ENCODE peak calls at places on chromosome 21, in nine cellular contexts. A is ovary, E is HepG2, G is A549, H is SK-N-SH, T is transverse colon, C is sigmoid colon, S is H1, L is GM12878. F is an unnamed sample.

GRCh38 chr21:38948377-38948776 is 142.6 kb downstream of the ETS2 start:
- DNase-seq in H (no peak), S (no peak), C (no peak), L (no peak), A (no peak), G (no peak), E (no peak), T (no peak), F (no peak)

GRCh38 chr21:21007606-21008005 is 9.4 kb downstream of the NCAM2 start:
- DNase-seq in H (no peak), C (no peak), A (no peak), T (no peak), E (no peak), L (no peak), G (no peak), S (no peak), F (no peak)

GRCh38 chr21:21030311-21030710 is 32.1 kb downstream of the NCAM2 start:
- DNase-seq in S (no peak), E (no peak), C (no peak), H (no peak), A (no peak), T (no peak), G (no peak), L (no peak), F (no peak)

GRCh38 chr21:41199588-41199987 is 31.6 kb downstream of the BACE2 start:
- DNase-seq in H (no peak), T (no peak), G (no peak), A (no peak), L (no peak), S (no peak), C (no peak), E (no peak), F (no peak)

GRCh38 chr21:26826801-26827200 is 18.4 kb downstream of the ADAMTS1 start:
- DNase-seq in G (no peak), S (no peak), E (no peak), A (no peak), H (no peak), C (no peak), L (no peak), T (no peak), F (no peak)

GRCh38 chr21:29005696-29006095 is 13.0 kb upstream of the LTN1 start:
- DNase-seq in L (no peak), A (no peak), C (no peak), S (no peak), H (no peak), E (no peak), T (no peak), G (no peak), F (no peak)

GRCh38 chr21:23524685-23525084 is 2082.6 kb downstream of the MRPL39 start:
- DNase-seq in E (no peak), T (no peak), L (no peak), G (no peak), H (no peak), C (no peak), S (no peak), A (no peak), F (no peak)

GRCh38 chr21:34843562-34843961 is 174.8 kb downstream of the CLIC6 start:
- DNase-seq in E (no peak), G (no peak), L (no peak), H (no peak), S (no peak), A (no peak), T (no peak), C (no peak), F (peak; percentile 32)

GRCh38 chr21:35664683-35665082 is 395.6 kb downstream of the SETD4 start:
- DNase-seq in S (no peak), E (peak; percentile 3), C (no peak), H (no peak), L (peak; percentile 11), A (no peak), T (no peak), G (no peak), F (no peak)

GRCh38 chr21:38241029-38241740 is 15.6 kb upstream of the KCNJ15 start:
- DNase-seq in L (no peak), S (no peak), G (no peak), T (no peak), H (no peak), A (no peak), C (no peak), E (no peak), F (no peak)

GRCh38 chr21:42688841-42689371 is 35.5 kb downstream of the PDE9A start:
- DNase-seq in G (no peak), L (no peak), T (no peak), S (no peak), C (no peak), A (no peak), H (peak; percentile 57), E (no peak), F (no peak)

GRCh38 chr21:42827588-42827987 is 51.8 kb downstream of the WDR4 start:
- DNase-seq in T (no peak), S (no peak), G (no peak), C (no peak), E (no peak), L (no peak), A (no peak), H (no peak), F (no peak)

GRCh38 chr21:28324690-28325089 is 668.0 kb downstream of the LTN1 start:
- DNase-seq in C (no peak), A (no peak), S (no peak), H (no peak), T (no peak), G (no peak), L (no peak), E (no peak), F (no peak)

GRCh38 chr21:17427831-17428483 is 84.9 kb upstream of the CXADR start:
- DNase-seq in G (no peak), E (no peak), C (no peak), S (no peak), T (no peak), L (peak; percentile 69), A (no peak), H (no peak), F (no peak)

GRCh38 chr21:35046223-35046690 is 2.8 kb downstream of the RUNX1 start:
- DNase-seq in L (no peak), A (no peak), T (no peak), S (no peak), E (no peak), G (no peak), C (no peak), H (no peak), F (no peak)

GRCh38 chr21:17988038-17988437 is 168.9 kb upstream of the C21orf91 start:
- DNase-seq in H (no peak), T (no peak), S (no peak), E (no peak), A (no peak), C (no peak), L (no peak), G (no peak), F (no peak)

GRCh38 chr21:35371217-35371616 is 322.1 kb upstream of the RUNX1 start:
- DNase-seq in G (no peak), L (no peak), T (no peak), E (no peak), H (no peak), C (no peak), A (no peak), S (no peak), F (no peak)

GRCh38 chr21:39971961-39972360 is 104.7 kb downstream of the PCP4 start:
- DNase-seq in S (no peak), A (no peak), L (no peak), H (no peak), T (no peak), E (peak; percentile 0), C (no peak), G (no peak), F (no peak)

GRCh38 chr21:39969691-39970364 is 102.6 kb downstream of the PCP4 start:
- DNase-seq in H (no peak), E (no peak), A (no peak), C (no peak), T (no peak), G (no peak), S (no peak), L (no peak), F (no peak)

GRCh38 chr21:39976805-39977204 is 109.6 kb downstream of the PCP4 start:
- DNase-seq in G (no peak), T (no peak), C (no peak), E (no peak), H (no peak), A (no peak), S (no peak), L (no peak), F (no peak)

GRCh38 chr21:39972976-39973375 is 105.7 kb downstream of the PCP4 start:
- DNase-seq in T (no peak), C (no peak), S (no peak), H (no peak), G (no peak), A (no peak), E (no peak), L (no peak), F (no peak)

GRCh38 chr21:39972471-39972870 is 105.2 kb downstream of the PCP4 start:
- DNase-seq in S (no peak), C (no peak), E (no peak), L (no peak), G (no peak), H (no peak), A (no peak), T (no peak), F (no peak)
- TF ChIP-seq EP300 in S (no peak), C (no peak), E (no peak), L (no peak), G (no peak), H (no peak), A (no peak), T (no peak), F (no peak)

GRCh38 chr21:44793269-44794030 is 8.2 kb downstream of the UBE2G2 start:
- DNase-seq in S (no peak), T (peak; percentile 47), E (peak; percentile 57), H (peak; percentile 86), C (no peak), L (no peak), A (peak; percentile 57), G (peak; percentile 72), F (peak; percentile 61)
- TF ChIP-seq EP300 in S (no peak), T (no peak), E (no peak), H (no peak), C (no peak), L (no peak), A (no peak), G (no peak), F (no peak)

GRCh38 chr21:30813174-30813573 is at the start of gene KRTAP8-1:
- DNase-seq in L (no peak), G (no peak), H (no peak), T (no peak), C (no peak), A (no peak), S (no peak), E (no peak), F (no peak)

DNA sequence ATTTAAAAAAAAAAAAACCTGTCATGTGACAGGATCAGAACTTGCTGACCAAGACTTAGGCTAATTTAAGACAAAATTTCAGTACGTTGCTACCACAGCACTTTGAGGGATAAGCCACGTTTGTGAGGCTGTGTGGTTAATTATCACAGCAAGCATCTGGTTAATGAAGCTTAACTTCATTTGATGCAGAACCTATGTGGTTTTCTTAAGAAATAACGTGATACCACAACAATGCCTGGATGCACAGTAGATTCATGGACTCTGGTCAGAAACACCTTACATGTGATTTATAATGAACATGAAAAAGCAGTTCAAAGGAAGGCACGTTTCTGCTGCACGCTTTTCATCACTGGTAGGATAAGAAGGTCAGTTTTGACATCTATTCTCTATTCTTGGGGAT is 5.8 kb upstream of the KRTAP8-1 start:
- DNase-seq in S (no peak), T (no peak), H (no peak), G (no peak), E (no peak), L (no peak), A (no peak), C (no peak), F (no peak)
- TF ChIP-seq EP300 in S (no peak), T (no peak), H (no peak), G (no peak), E (no peak), L (no peak), A (no peak), C (no peak), F (no peak)

GRCh38 chr21:25385912-25386474 is 221.3 kb downstream of the MRPL39 start:
- DNase-seq in H (peak; percentile 47), A (no peak), T (no peak), S (no peak), E (peak; percentile 72), L (no peak), C (no peak), G (peak; percentile 4), F (peak; percentile 38)
- TF ChIP-seq EP300 in H (no peak), A (no peak), T (no peak), S (no peak), E (no peak), L (no peak), C (no peak), G (no peak), F (no peak)